ENCODE peak calls at places on chromosomes 6 and 20, in six cellular contexts. A is cardiac muscle cell, X is A549, E is uterus, D is MM.1S, H is GM12878. S is an unnamed sample.

GRCh38 chr20:14444106-14444505 is 106.7 kb upstream of the FLRT3 start:
- DNase-seq in D (no peak), H (no peak), A (peak), X (no peak), E (no peak), S (no peak)

GRCh38 chr20:34621383-34622367 is 55.2 kb downstream of the PIGU start:
- DNase-seq in D (no peak), X (peak), E (no peak), H (no peak), A (peak), S (no peak)

GRCh38 chr6:112253505-112253841 is 894 bp downstream of the LAMA4 start:
- DNase-seq in E (no peak), H (no peak), X (peak), A (no peak), D (no peak), S (no peak)

GRCh38 chr6:17485946-17486345 is 92.6 kb downstream of the CAP2 start:
- DNase-seq in E (no peak), D (no peak), X (no peak), A (no peak), H (no peak), S (no peak)

GRCh38 chr6:394641-395289 is 3.2 kb downstream of the IRF4 start:
- DNase-seq in H (no peak), A (no peak), D (no peak), X (no peak), E (no peak), S (no peak)

GRCh38 chr6:14499804-14500203 is 382.2 kb downstream of the CD83 start:
- DNase-seq in H (no peak), D (no peak), E (no peak), X (no peak), A (peak), S (peak)

GRCh38 chr6:127966616-127967015 is 65.8 kb upstream of the THEMIS start:
- DNase-seq in E (no peak), D (no peak), A (peak), H (no peak), X (no peak), S (peak)

GRCh38 chr6:50922579-50923525 is 104.2 kb downstream of the TFAP2B start:
- DNase-seq in E (no peak), H (no peak), D (no peak), X (no peak), A (no peak), S (no peak)

GRCh38 chr6:158008894-158009891 is 27.5 kb downstream of the SYNJ2 start:
- DNase-seq in X (no peak), D (no peak), H (no peak), A (peak), E (peak), S (no peak)

GRCh38 chr20:32674362-32674789 is 635 bp upstream of the C20orf203 start:
- DNase-seq in A (peak), D (peak), X (peak), E (no peak), H (no peak), S (no peak)

GRCh38 chr6:30100585-30101422 is 12.1 kb downstream of the TRIM31 start:
- DNase-seq in X (no peak), A (no peak), D (no peak), E (peak), H (no peak), S (no peak)

GRCh38 chr20:57695012-57695411 is 14.8 kb downstream of the PMEPA1 start:
- DNase-seq in A (no peak), X (no peak), E (no peak), H (no peak), D (no peak), S (no peak)

GRCh38 chr6:154805288-154805911 is 72.2 kb downstream of the SCAF8 start:
- DNase-seq in E (no peak), X (peak), A (peak), H (no peak), D (peak), S (peak)

GRCh38 chr6:34021839-34022190 is 124.1 kb downstream of the GRM4 start:
- DNase-seq in H (no peak), A (no peak), E (no peak), D (no peak), X (no peak), S (no peak)

GRCh38 chr6:19159087-19159486 is 678.1 kb upstream of the ID4 start:
- DNase-seq in H (no peak), D (no peak), A (peak), E (no peak), X (no peak), S (peak)

GRCh38 chr6:47416396-47417345 is 60.9 kb upstream of the CD2AP start:
- DNase-seq in E (no peak), H (no peak), A (no peak), X (no peak), D (no peak), S (no peak)

GRCh38 chr6:47419621-47420020 is 58.0 kb upstream of the CD2AP start:
- DNase-seq in H (no peak), D (no peak), A (no peak), X (no peak), E (no peak), S (no peak)

GRCh38 chr6:47413752-47414516 is 63.7 kb upstream of the CD2AP start:
- DNase-seq in E (no peak), A (peak), X (no peak), H (peak), D (peak), S (peak)

DNA sequence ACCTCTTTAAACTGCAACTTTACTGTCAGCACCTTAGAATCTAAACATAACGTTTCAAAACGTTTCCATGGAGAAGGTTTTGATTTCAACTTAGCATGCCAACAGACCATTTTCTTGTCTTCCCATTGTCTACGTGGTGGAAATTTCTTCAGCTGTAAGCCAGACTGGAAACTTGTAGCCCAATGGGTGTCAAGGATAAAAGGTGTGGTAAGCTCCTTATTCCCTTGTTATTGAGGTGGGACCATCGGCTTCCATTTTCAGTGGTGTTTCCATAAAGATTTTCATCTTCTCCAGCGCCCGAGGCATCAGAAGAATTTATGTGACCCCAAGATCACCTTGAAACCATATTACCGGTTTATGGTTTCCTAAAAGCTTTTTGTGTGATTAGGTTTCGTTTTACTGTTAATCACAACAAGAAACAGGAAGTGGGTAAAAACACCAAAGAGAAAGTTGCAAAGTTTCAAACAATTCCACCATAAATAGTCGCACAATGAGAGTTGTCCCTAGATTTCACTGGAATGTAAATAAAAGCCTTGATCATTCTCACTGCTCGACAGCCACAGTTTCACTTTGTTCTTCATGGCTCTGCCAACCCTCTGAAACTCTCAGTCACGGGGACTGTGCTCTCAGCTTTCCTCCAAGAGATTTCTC is 62.9 kb upstream of the CD2AP start:
- DNase-seq in E (no peak), H (peak), X (no peak), A (peak), D (peak), S (peak)
- H3K4me3 ChIP-seq in E (peak), H (peak), X (peak), A (no peak), D (peak), S (peak)

DNA sequence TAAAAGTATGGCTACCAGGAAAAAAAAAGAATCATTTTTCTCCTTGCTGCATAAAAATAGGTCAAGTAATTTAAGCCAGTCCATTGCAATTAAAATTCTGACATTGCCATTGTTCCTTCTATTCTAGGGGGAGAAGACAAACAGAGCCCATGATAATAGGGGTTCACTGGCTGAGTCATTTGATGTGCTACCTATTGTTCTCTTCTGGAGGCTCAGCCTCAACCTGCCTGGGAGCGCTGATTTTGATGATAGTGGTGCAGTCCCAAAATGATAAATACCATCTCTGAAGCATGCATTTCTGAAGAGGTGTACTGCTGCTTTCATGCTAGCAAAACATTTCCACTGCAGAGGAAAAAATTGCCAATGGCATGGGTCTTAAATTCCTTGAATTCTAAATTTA is 5.8 kb downstream of the CITED2 start:
- DNase-seq in H (no peak), D (no peak), A (no peak), X (no peak), E (no peak), S (no peak)
- H3K4me3 ChIP-seq in H (no peak), D (no peak), A (no peak), X (no peak), E (no peak), S (no peak)

DNA sequence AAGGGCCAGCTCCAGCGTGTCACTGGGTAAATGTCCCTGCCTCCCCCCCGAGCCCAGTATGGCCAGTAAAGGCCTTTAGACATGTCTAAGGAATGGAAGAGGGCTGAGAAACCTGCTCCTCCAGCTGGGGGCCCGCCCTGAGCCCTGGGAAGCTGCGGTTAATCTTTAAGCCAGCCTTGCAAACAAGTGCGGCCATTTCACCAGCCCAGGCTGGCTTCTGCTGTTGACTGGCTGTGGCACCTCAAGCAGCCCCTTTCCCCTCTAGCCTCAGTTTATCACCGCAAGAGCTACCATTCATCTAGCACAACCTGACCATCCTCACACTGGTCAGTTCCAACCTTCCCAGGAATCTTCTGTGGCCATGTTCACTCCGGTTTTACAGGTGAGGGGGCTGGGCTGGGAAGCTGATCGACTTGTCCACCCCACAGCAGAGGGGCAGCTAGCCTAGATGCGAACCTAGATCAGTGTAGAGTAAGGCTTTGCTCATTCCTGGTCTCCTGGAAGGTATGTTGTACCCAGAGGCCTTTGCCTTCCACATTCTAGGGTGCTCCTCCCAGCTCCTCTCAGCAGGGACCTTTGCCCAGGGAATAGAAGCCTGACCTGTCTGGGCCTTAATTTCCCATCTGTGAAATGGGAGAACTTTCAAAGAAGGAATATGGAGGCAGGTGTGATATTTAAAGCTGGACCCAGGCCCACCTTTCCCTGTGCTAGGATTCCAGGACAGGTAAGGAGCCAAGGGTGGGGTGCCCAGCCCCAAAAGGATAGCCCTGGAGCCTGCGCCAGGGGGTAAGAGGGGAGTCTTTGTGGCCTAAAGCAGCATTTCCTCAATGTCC is 1.2 kb upstream of the SRC start:
- DNase-seq in A (no peak), X (peak), E (no peak), H (no peak), D (no peak), S (no peak)
- H3K4me3 ChIP-seq in A (no peak), X (peak), E (no peak), H (peak), D (peak), S (no peak)

GRCh38 chr20:47349365-47350180 is 6.9 kb downstream of the ZMYND8 start:
- DNase-seq in E (no peak), H (no peak), A (no peak), D (no peak), X (no peak), S (no peak)
- H3K4me3 ChIP-seq in E (no peak), H (peak), A (no peak), D (peak), X (no peak), S (no peak)

DNA sequence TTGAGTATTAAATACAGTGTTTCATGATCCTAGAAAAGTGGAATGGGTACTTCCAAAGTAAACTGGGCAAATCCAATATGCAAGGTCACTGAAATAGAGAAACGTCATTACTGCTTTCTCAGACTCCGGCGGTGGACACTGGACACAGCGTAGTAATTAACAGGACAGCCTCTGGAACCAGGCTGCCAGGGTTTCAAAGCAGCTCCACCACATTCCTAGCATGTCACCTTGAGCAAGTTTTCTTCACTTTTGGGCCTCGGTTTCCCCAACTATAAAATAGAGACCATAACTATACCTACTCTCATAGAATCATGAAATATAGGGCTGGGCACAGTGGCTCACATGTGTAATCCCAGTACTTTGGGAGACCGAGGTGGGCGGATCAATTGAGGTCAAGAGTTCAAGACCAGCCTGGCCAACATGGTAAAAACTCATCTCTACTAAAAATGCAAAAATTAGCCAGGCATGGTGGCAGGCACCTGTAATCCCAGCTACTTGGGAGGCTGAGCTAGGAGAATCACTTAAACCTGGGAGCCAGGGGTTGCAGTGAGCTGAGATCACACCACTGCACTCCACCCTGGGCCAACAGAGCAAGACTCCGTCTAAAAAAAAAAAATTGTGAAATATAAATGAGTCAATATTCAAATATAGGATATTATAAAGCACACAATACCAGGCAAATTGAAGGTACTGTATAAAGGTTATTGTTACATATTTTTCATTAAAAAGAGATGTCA is 24.9 kb downstream of the ARHGAP18 start:
- DNase-seq in H (no peak), X (no peak), E (no peak), D (no peak), A (no peak), S (no peak)
- H3K4me3 ChIP-seq in H (no peak), X (no peak), E (no peak), D (no peak), A (no peak), S (no peak)

S was measured in AG09309.